ENCODE peak calls at places on chromosomes 3 and 15, in seven cellular contexts. M, N, L, T, J, U and P are unnamed samples.

GRCh38 chr15:62165029-62165792 is at the start of gene C2CD4B:
- DNase-seq in N (no peak), T (peak), M (peak), U (peak), L (peak), J (no peak), P (no peak)

GRCh38 chr15:25508369-25509002 is 69.7 kb upstream of the UBE3A start:
- DNase-seq in U (peak), J (peak), N (no peak), M (no peak), T (no peak), L (peak), P (peak)

GRCh38 chr3:124277516-124277890 is 285.6 kb upstream of the ROPN1 start:
- DNase-seq in U (no peak), N (no peak), L (no peak), M (peak), J (no peak), T (no peak), P (no peak)

GRCh38 chr3:170705136-170705535 is 119.3 kb upstream of the SLC7A14 start:
- DNase-seq in M (peak), N (no peak), T (no peak), L (no peak), J (no peak), U (no peak), P (no peak)

GRCh38 chr15:63945838-63946298 is 100.4 kb downstream of the DAPK2 start:
- DNase-seq in L (no peak), J (no peak), M (no peak), N (peak), U (no peak), T (peak), P (no peak)

GRCh38 chr15:28904023-28904422 is 18.2 kb downstream of the APBA2 start:
- DNase-seq in T (no peak), U (no peak), J (no peak), L (no peak), M (no peak), N (no peak), P (no peak)

GRCh38 chr3:132804498-132804897 is 82.3 kb upstream of the NPHP3 start:
- DNase-seq in M (no peak), U (no peak), J (no peak), N (no peak), T (no peak), L (no peak), P (no peak)

GRCh38 chr15:36109943-36110658 is 469.3 kb upstream of the CDIN1 start:
- DNase-seq in J (no peak), U (no peak), M (no peak), N (no peak), L (no peak), T (no peak), P (no peak)

GRCh38 chr3:69409831-69410230 is 23.9 kb upstream of the FRMD4B start:
- DNase-seq in M (no peak), J (no peak), N (no peak), L (no peak), U (no peak), T (no peak), P (no peak)

GRCh38 chr15:72685925-72686794 is at the start of the genes BBS4 and HIGD2B:
- DNase-seq in T (peak), J (peak), L (peak), M (peak), N (peak), U (peak), P (peak)

GRCh38 chr3:94303897-94304296 is 241.0 kb downstream of the NSUN3 start:
- DNase-seq in U (no peak), J (no peak), T (no peak), N (no peak), L (no peak), M (no peak), P (no peak)

DNA sequence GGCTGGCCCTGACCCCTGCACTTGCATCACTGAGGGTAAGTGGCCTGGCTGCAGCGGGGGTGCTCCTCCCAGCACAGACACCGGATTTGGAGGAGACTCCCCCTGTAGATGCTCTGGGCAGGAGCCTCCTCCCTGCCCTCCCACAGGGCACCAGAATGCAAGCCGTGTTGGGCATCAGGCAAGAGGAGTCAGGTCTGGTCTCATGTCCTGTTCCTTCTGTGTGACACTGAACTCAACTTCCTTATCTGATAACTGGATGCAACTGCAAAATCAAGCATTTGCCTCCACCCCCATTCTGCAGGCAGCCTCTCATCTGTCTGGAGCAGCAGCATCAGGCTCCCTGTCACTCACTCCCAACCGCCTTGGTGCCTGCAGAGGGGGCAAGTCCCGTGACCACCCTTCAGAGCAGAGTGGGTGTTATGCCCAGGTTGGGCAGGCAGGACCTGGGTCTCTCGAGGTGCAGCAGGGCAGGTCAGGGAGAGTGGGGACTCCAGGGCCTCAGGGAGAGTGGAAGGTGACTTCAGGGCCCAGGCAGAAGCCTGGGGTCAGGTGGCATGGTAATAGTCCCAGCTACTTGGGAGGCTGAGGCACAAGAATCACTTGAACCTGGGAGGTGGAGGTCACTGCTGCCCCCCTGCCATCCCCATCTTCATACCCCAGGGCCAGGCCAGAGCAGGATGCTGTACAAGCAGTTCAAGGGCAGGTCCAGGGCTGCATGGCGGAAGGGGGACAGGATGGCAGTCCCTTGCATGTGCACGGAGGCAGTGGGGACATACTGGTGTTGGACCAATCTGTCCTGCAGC is 10.5 kb upstream of the RPL29 start:
- DNase-seq in N (no peak), J (no peak), L (no peak), U (peak), M (no peak), T (no peak), P (no peak)
- H3K27ac ChIP-seq in N (peak), J (no peak), L (no peak), U (no peak), M (no peak), T (no peak), P (peak)

GRCh38 chr15:31344824-31345605 is 18.4 kb downstream of the KLF13 start:
- DNase-seq in M (no peak), N (no peak), U (no peak), T (no peak), J (no peak), L (no peak), P (no peak)
- H3K27ac ChIP-seq in M (peak), N (peak), U (no peak), T (no peak), J (no peak), L (no peak), P (no peak)

DNA sequence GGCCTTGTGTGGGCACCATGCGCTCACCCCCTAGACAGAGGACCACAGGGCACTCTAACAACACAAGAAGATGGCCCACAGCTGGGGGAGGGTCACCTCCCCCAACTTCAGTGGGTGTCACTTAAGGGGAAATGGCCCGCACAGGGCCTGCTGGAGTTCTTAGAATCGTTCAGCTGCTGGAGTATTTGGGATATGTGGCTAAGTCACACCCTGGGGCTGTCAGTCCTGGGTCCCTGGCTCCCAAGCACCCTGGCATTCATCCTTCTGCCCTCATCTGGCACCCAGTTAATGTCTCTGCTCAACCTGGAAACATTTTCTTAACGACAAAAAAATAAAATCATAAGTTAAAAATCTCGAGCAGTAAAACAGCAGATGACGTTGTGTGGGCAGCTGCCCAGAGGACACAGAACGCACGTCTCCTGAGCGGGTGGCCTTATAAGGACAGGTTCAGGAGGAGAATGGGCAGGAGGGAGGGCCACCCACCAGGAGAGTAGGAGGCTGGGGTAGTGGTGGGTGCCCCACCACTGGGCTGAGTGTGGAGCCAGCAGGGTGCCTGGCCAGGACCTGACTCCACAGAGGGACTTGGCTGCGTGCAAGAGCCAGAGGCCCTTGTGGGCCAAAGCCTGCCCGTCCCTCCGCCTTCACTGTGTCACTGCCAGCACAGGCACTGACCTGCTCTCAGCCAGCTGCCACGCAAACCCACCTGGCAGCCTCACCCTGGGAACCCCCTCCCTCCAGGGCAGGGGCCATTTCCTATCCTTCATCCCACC is 11.5 kb downstream of the KBTBD13 start:
- DNase-seq in M (peak), T (no peak), L (no peak), J (no peak), U (no peak), N (peak), P (no peak)
- H3K27ac ChIP-seq in M (peak), T (no peak), L (no peak), J (no peak), U (no peak), N (peak), P (no peak)

GRCh38 chr15:100731259-100732156 is 129.1 kb downstream of the ASB7 start:
- DNase-seq in L (no peak), U (no peak), M (no peak), T (no peak), J (no peak), N (peak), P (no peak)
- H3K27ac ChIP-seq in L (no peak), U (no peak), M (no peak), T (no peak), J (no peak), N (no peak), P (no peak)